ENCODE peak calls at places on chromosomes 11 and 22, in four cellular contexts. One of them, this sample, is unnamed.

GRCh38 chr22:44523981-44524759 is 26.1 kb upstream of the RTL6 start:
- DNase-seq in WTC11: no peak
- DNase-seq in AG04450: peak; percentile 96
- DNase-seq in neural progenitor cell: no peak
- DNase-seq in this sample: no peak

GRCh38 chr11:72048718-72049460 is 31.5 kb downstream of the NUMA1 start:
- DNase-seq in AG04450: no peak
- DNase-seq in WTC11: no peak
- DNase-seq in neural progenitor cell: no peak
- DNase-seq in this sample: no peak

GRCh38 chr22:31607696-31608095 is 54.3 kb downstream of the PISD start:
- DNase-seq in neural progenitor cell: no peak
- DNase-seq in AG04450: no peak
- DNase-seq in WTC11: no peak
- DNase-seq in this sample: no peak

GRCh38 chr11:30045144-30045543 is 28.3 kb upstream of the KCNA4 start:
- DNase-seq in WTC11: no peak
- DNase-seq in AG04450: no peak
- DNase-seq in neural progenitor cell: no peak
- DNase-seq in this sample: no peak

GRCh38 chr11:127454856-127455255 is 454.3 kb upstream of the KIRREL3 start:
- DNase-seq in AG04450: no peak
- DNase-seq in neural progenitor cell: peak; percentile 20
- DNase-seq in WTC11: no peak
- DNase-seq in this sample: no peak

GRCh38 chr22:44582016-44582415 is 84.0 kb upstream of the RTL6 start:
- DNase-seq in AG04450: no peak
- DNase-seq in neural progenitor cell: no peak
- DNase-seq in WTC11: no peak
- DNase-seq in this sample: peak; percentile 8

GRCh38 chr11:130037058-130037457 is 32.6 kb upstream of the APLP2 start:
- DNase-seq in WTC11: no peak
- DNase-seq in AG04450: no peak
- DNase-seq in neural progenitor cell: no peak
- DNase-seq in this sample: no peak

GRCh38 chr11:1410366-1411291 is 20.9 kb downstream of the BRSK2 start:
- DNase-seq in neural progenitor cell: peak; percentile 73
- DNase-seq in WTC11: no peak
- DNase-seq in AG04450: no peak
- DNase-seq in this sample: no peak

GRCh38 chr22:31243339-31244043 is 31.4 kb downstream of the LIMK2 start:
- DNase-seq in AG04450: no peak
- DNase-seq in neural progenitor cell: no peak
- DNase-seq in WTC11: no peak
- DNase-seq in this sample: no peak

GRCh38 chr11:88631497-88631896 is 294.0 kb upstream of the CTSC start:
- DNase-seq in AG04450: no peak
- DNase-seq in neural progenitor cell: peak; percentile 41
- DNase-seq in WTC11: no peak
- DNase-seq in this sample: no peak

GRCh38 chr11:128701086-128701485 is 7.2 kb downstream of the FLI1 start:
- DNase-seq in neural progenitor cell: no peak
- DNase-seq in AG04450: no peak
- DNase-seq in WTC11: no peak
- DNase-seq in this sample: no peak

GRCh38 chr11:74179234-74180126 is 8.4 kb downstream of the PPME1 start:
- DNase-seq in AG04450: no peak
- DNase-seq in neural progenitor cell: no peak
- DNase-seq in WTC11: no peak
- DNase-seq in this sample: no peak

GRCh38 chr11:113177596-113178115 is 136.7 kb upstream of the TTC12 start:
- DNase-seq in AG04450: no peak
- DNase-seq in WTC11: no peak
- DNase-seq in neural progenitor cell: no peak
- DNase-seq in this sample: no peak

GRCh38 chr11:72719144-72719543 is 33.1 kb downstream of the ARAP1 start:
- DNase-seq in WTC11: no peak
- DNase-seq in AG04450: no peak
- DNase-seq in neural progenitor cell: no peak
- DNase-seq in this sample: no peak

GRCh38 chr11:125282596-125282914 is 118.0 kb downstream of the PKNOX2 start:
- DNase-seq in AG04450: no peak
- DNase-seq in neural progenitor cell: no peak
- DNase-seq in WTC11: no peak
- DNase-seq in this sample: no peak

GRCh38 chr11:10002221-10002620 is 291.8 kb downstream of the SBF2 start:
- DNase-seq in AG04450: no peak
- DNase-seq in neural progenitor cell: no peak
- DNase-seq in WTC11: no peak
- DNase-seq in this sample: no peak

GRCh38 chr11:31782243-31782642 is 28.9 kb downstream of the PAX6 start:
- DNase-seq in AG04450: no peak
- DNase-seq in neural progenitor cell: no peak
- DNase-seq in WTC11: no peak
- DNase-seq in this sample: no peak

GRCh38 chr11:9264381-9265210 is 554 bp downstream of the DENND5A start:
- DNase-seq in WTC11: peak; percentile 31
- DNase-seq in neural progenitor cell: peak; percentile 18
- DNase-seq in AG04450: no peak
- DNase-seq in this sample: peak; percentile 30

GRCh38 chr11:4111834-4112233 is 17.2 kb downstream of the RRM1 start:
- DNase-seq in AG04450: no peak
- DNase-seq in neural progenitor cell: no peak
- DNase-seq in WTC11: no peak
- DNase-seq in this sample: no peak

GRCh38 chr11:65803797-65804492 is 17.1 kb downstream of the OVOL1 start:
- DNase-seq in AG04450: no peak
- DNase-seq in neural progenitor cell: no peak
- DNase-seq in WTC11: no peak
- DNase-seq in this sample: no peak

GRCh38 chr11:128367573-128367972 is 219.8 kb downstream of the ETS1 start:
- DNase-seq in WTC11: no peak
- DNase-seq in neural progenitor cell: no peak
- DNase-seq in AG04450: no peak
- DNase-seq in this sample: no peak

GRCh38 chr11:27381238-27381666 is 18.2 kb upstream of the CCDC34 start:
- DNase-seq in AG04450: no peak
- DNase-seq in neural progenitor cell: no peak
- DNase-seq in WTC11: no peak
- DNase-seq in this sample: no peak

GRCh38 chr11:11416502-11416901 is 63.5 kb upstream of the CSNK2A3 start:
- DNase-seq in WTC11: no peak
- DNase-seq in neural progenitor cell: no peak
- DNase-seq in AG04450: no peak
- DNase-seq in this sample: no peak

GRCh38 chr11:66473608-66474525 is 6.4 kb upstream of the DPP3 start:
- DNase-seq in AG04450: no peak
- DNase-seq in neural progenitor cell: no peak
- DNase-seq in WTC11: no peak
- DNase-seq in this sample: no peak

GRCh38 chr11:66698491-66698890 is 20.8 kb upstream of the RBM4B start:
- DNase-seq in neural progenitor cell: no peak
- DNase-seq in WTC11: no peak
- DNase-seq in AG04450: no peak
- DNase-seq in this sample: no peak

GRCh38 chr11:72552399-72552910 is 118.1 kb upstream of the CLPB start:
- DNase-seq in AG04450: no peak
- DNase-seq in neural progenitor cell: no peak
- DNase-seq in WTC11: no peak
- DNase-seq in this sample: no peak

GRCh38 chr22:50489363-50490243 is 2.9 kb downstream of the MIOX start:
- DNase-seq in AG04450: no peak
- DNase-seq in WTC11: no peak
- DNase-seq in neural progenitor cell: no peak
- DNase-seq in this sample: no peak

GRCh38 chr22:38802671-38803121 is 8.8 kb upstream of the DNAL4 start:
- DNase-seq in AG04450: peak; percentile 85
- DNase-seq in neural progenitor cell: peak; percentile 13
- DNase-seq in WTC11: no peak
- DNase-seq in this sample: no peak

GRCh38 chr22:46848227-46848626 is 85.8 kb downstream of the TBC1D22A start:
- DNase-seq in neural progenitor cell: no peak
- DNase-seq in AG04450: peak; percentile 39
- DNase-seq in WTC11: no peak
- DNase-seq in this sample: no peak

GRCh38 chr11:13561860-13562259 is 66.1 kb upstream of the PTH start:
- DNase-seq in neural progenitor cell: no peak
- DNase-seq in AG04450: no peak
- DNase-seq in WTC11: no peak
- DNase-seq in this sample: no peak

GRCh38 chr11:120814531-120815259 is 209.2 kb upstream of the TBCEL start:
- DNase-seq in AG04450: no peak
- DNase-seq in WTC11: no peak
- DNase-seq in neural progenitor cell: no peak
- DNase-seq in this sample: no peak

GRCh38 chr11:10858505-10859360 is 880 bp upstream of the ZBED5 start:
- DNase-seq in WTC11: peak; percentile 79
- DNase-seq in neural progenitor cell: peak; percentile 82
- DNase-seq in AG04450: no peak
- DNase-seq in this sample: no peak

GRCh38 chr22:20423636-20424511 is 13.8 kb downstream of the SCARF2 start:
- DNase-seq in WTC11: no peak
- DNase-seq in neural progenitor cell: peak; percentile 3
- DNase-seq in AG04450: no peak
- DNase-seq in this sample: no peak

GRCh38 chr11:119228535-119229302 is 22.6 kb downstream of the CBL start:
- DNase-seq in neural progenitor cell: no peak
- DNase-seq in AG04450: no peak
- DNase-seq in WTC11: no peak
- DNase-seq in this sample: no peak

GRCh38 chr11:69704508-69705245 is 855 bp upstream of the FGF19 start:
- DNase-seq in neural progenitor cell: peak; percentile 95
- DNase-seq in WTC11: peak; percentile 94
- DNase-seq in AG04450: no peak
- DNase-seq in this sample: no peak

DNA sequence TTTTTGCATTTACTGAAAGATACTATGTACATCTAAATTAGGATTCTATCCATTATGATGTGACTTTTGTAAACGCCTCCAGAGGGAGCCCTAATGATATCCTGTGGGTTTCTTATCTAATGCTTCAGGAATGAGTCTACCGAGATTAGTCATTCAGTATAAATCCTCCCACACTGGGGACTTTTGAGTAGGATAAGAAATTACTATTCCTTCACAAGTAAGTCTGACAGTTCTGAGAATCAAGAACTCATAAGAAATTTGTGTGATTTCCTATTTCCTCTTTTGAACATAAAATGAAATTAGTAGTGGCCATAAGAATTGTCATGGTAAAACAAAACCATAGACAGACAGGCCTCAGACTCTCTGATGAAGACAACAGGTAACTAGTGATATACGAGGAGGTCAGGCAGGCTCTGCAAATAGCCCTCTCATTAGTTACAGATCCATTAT is 10.0 kb upstream of the OR5M1 start:
- DNase-seq in WTC11: no peak
- DNase-seq in neural progenitor cell: peak; percentile 68
- DNase-seq in AG04450: no peak
- DNase-seq in this sample: no peak
- TF ChIP-seq CTCF in WTC11: peak; percentile 17
- TF ChIP-seq CTCF in neural progenitor cell: peak; percentile 76
- TF ChIP-seq CTCF in AG04450: peak; percentile 7
- TF ChIP-seq CTCF in this sample: no peak

GRCh38 chr11:2743427-2744110 is 43.8 kb upstream of the KCNQ1OT1 start:
- DNase-seq in WTC11: no peak
- DNase-seq in neural progenitor cell: no peak
- DNase-seq in AG04450: no peak
- DNase-seq in this sample: no peak
- TF ChIP-seq CTCF in WTC11: no peak
- TF ChIP-seq CTCF in neural progenitor cell: no peak
- TF ChIP-seq CTCF in AG04450: no peak
- TF ChIP-seq CTCF in this sample: no peak

GRCh38 chr11:86955111-86955673 is at the start of gene FZD4:
- DNase-seq in WTC11: peak; percentile 91
- DNase-seq in AG04450: peak; percentile 50
- DNase-seq in neural progenitor cell: peak; percentile 97
- DNase-seq in this sample: peak; percentile 42
- TF ChIP-seq CTCF in WTC11: no peak
- TF ChIP-seq CTCF in AG04450: no peak
- TF ChIP-seq CTCF in neural progenitor cell: no peak
- TF ChIP-seq CTCF in this sample: no peak

DNA sequence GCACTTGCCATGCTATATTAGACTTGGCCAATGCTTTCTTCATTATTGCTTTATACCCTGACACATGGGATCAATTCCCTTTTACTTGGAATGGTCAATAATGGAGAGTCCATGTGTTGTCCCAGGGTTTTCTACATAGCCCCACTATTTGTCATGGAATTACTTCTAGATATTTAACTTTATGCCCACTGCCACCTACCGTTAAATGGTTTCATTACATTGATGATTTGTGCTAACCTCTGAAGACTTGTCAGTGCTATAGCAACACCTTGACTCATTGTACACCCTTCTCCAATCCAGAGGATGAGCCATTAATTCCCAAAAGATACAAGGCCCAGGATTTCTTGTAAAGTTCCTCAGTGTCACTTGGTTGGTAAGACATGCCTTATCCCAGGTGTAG is 31.4 kb upstream of the SLC22A25 start:
- DNase-seq in neural progenitor cell: no peak
- DNase-seq in WTC11: no peak
- DNase-seq in AG04450: no peak
- DNase-seq in this sample: no peak
- TF ChIP-seq CTCF in neural progenitor cell: no peak
- TF ChIP-seq CTCF in WTC11: no peak
- TF ChIP-seq CTCF in AG04450: no peak
- TF ChIP-seq CTCF in this sample: no peak

This sample was measured in natural killer cell.